ENCODE peak calls at places on chromosomes 3 and 15, in five cellular contexts. H is endothelial cell, F is astrocyte of the spinal cord, B is upper lobe of right lung, P is brain microvascular endothelial cell. Y is an unnamed sample.

GRCh38 chr3:190323241-190323617 is 983 bp upstream of the CLDN1 start:
- DNase-seq in B (no peak), P (no peak), H (no peak), F (no peak), Y (no peak)

GRCh38 chr3:20990896-20991295 is 760.1 kb downstream of the ZNF385D start:
- DNase-seq in F (no peak), B (no peak), H (no peak), P (no peak), Y (no peak)

GRCh38 chr3:69458798-69459197 is 72.9 kb upstream of the FRMD4B start:
- DNase-seq in P (no peak), H (no peak), F (no peak), B (no peak), Y (no peak)

GRCh38 chr3:33644598-33644997 is 73.5 kb downstream of the CLASP2 start:
- DNase-seq in F (no peak), B (no peak), H (no peak), P (no peak), Y (no peak)

GRCh38 chr15:65132841-65133549 is 613 bp downstream of the PDCD7 start:
- DNase-seq in H (peak), B (peak), F (peak), P (peak), Y (peak)

GRCh38 chr3:5245927-5246326 is 58.4 kb downstream of the EDEM1 start:
- DNase-seq in B (no peak), P (no peak), H (no peak), F (no peak), Y (no peak)

GRCh38 chr3:62161306-62161705 is 212.0 kb downstream of the FEZF2 start:
- DNase-seq in B (no peak), P (peak), F (peak), H (no peak), Y (peak)

GRCh38 chr3:167816953-167817352 is 81.4 kb downstream of the SERPINI1 start:
- DNase-seq in F (no peak), H (no peak), B (no peak), P (no peak), Y (no peak)

GRCh38 chr3:78820497-78820896 is 947.3 kb downstream of the ROBO1 start:
- DNase-seq in B (no peak), F (no peak), H (no peak), P (no peak), Y (no peak)

GRCh38 chr3:110710605-110711004 is 361.0 kb upstream of the NECTIN3 start:
- DNase-seq in F (no peak), H (no peak), P (no peak), B (no peak), Y (no peak)

GRCh38 chr3:110708166-110708565 is 363.4 kb upstream of the NECTIN3 start:
- DNase-seq in P (no peak), H (no peak), F (peak), B (no peak), Y (no peak)

GRCh38 chr3:110710156-110710555 is 361.5 kb upstream of the NECTIN3 start:
- DNase-seq in P (no peak), B (no peak), F (no peak), H (no peak), Y (no peak)

GRCh38 chr3:110711851-110712396 is 359.7 kb upstream of the NECTIN3 start:
- DNase-seq in H (no peak), B (no peak), F (peak), P (peak), Y (no peak)

GRCh38 chr3:110711130-110711832 is 360.3 kb upstream of the NECTIN3 start:
- DNase-seq in P (no peak), B (no peak), H (no peak), F (no peak), Y (no peak)
- TF ChIP-seq CTCF in P (no peak), B (no peak), H (no peak), F (no peak), Y (no peak)

GRCh38 chr3:58659051-58659675 is 7.4 kb downstream of the FAM3D start:
- DNase-seq in H (no peak), B (no peak), P (peak), F (peak), Y (peak)
- TF ChIP-seq CTCF in H (no peak), B (no peak), P (peak), F (peak), Y (no peak)

GRCh38 chr3:7632305-7632704 is 771.4 kb downstream of the GRM7 start:
- DNase-seq in B (no peak), F (no peak), H (no peak), P (no peak), Y (no peak)

GRCh38 chr3:7630351-7630911 is 769.5 kb downstream of the GRM7 start:
- DNase-seq in P (no peak), B (no peak), F (no peak), H (no peak), Y (no peak)

GRCh38 chr3:7630925-7631324 is 770.0 kb downstream of the GRM7 start:
- DNase-seq in P (peak), F (peak), B (no peak), H (no peak), Y (no peak)
- TF ChIP-seq CTCF in P (peak), F (peak), B (no peak), H (no peak), Y (no peak)

GRCh38 chr3:189258261-189258660 is 86.5 kb downstream of the TPRG1 start:
- DNase-seq in H (no peak), B (no peak), P (no peak), F (no peak), Y (no peak)
- TF ChIP-seq CTCF in H (no peak), B (peak), P (no peak), F (no peak), Y (no peak)

DNA sequence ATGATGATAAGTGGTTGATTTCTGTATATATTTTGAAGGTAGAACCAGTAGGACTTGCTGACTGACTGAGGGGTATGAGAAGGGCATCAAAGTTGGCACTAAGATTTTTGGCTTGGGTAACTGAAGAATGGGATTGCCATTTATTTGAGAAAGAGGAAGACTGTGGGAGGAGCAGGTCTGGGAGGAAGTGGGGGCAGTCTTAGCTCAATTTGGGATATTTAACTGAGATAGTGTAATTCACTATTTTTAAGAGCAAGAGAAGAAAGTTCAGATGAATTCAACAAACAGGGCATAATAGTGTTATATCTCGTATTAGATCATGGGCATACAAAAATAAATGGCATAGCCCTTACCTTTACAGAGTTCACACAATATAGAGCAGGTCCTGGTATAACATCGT is 1.7 kb downstream of the BUB1B start:
- DNase-seq in B (no peak), F (no peak), H (no peak), P (no peak), Y (no peak)
- TF ChIP-seq CTCF in B (no peak), F (no peak), H (no peak), P (no peak), Y (no peak)

GRCh38 chr15:29612096-29612495 is 210.2 kb downstream of the TJP1 start:
- DNase-seq in P (peak), B (no peak), F (peak), H (peak), Y (peak)

GRCh38 chr15:29612701-29613100 is 209.6 kb downstream of the TJP1 start:
- DNase-seq in H (no peak), F (peak), B (no peak), P (peak), Y (no peak)

GRCh38 chr15:29615791-29616190 is 206.5 kb downstream of the TJP1 start:
- DNase-seq in F (no peak), P (no peak), B (no peak), H (no peak), Y (no peak)

GRCh38 chr15:29616512-29616911 is 205.8 kb downstream of the TJP1 start:
- DNase-seq in P (no peak), F (no peak), B (no peak), H (no peak), Y (no peak)

DNA sequence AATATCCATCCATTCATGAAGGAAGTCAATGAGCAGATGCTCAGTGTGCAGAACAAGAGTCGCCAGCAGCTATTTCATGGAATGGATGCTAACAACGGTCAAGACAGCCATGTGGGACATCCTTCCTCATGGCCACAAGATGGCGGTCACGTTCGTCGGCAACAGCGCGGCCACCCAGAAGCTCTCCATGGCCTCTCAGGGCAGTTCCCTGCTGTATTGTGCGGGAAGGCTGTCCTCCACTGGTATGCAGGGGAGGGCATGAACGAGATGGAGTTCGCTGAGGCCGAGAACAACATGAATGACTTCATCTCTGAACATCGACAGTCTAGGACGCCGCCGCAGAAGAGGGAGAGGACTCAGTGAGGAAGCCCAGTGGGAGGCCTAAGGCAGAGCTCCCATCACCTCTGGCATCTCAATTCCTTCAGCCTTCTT is 208.3 kb downstream of the TJP1 start:
- DNase-seq in B (no peak), F (no peak), H (no peak), P (no peak), Y (no peak)
- TF ChIP-seq CTCF in B (no peak), F (no peak), H (no peak), P (peak), Y (no peak)

DNA sequence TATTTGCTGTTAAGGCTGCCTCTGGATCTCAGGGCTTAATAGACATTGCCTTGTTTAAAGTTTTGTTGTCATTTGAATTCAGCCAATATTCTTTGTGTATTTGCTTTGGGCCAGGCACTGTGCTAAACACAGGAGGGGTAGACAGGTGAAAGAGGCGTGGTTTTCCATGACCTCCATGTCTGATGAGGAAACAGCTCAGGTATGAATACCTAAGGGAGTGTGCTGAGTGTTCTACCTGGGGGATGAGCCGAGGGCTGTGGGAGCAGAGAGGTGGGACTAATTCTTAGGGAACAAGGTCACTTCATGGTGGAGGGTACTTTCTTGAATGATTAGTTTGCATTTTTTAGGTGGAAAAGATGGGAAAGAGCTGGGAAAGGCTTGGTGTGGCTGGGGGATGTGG is 108.2 kb downstream of the THSD4 start:
- DNase-seq in B (no peak), P (no peak), F (no peak), H (no peak), Y (no peak)
- TF ChIP-seq CTCF in B (no peak), P (no peak), F (no peak), H (no peak), Y (no peak)

DNA sequence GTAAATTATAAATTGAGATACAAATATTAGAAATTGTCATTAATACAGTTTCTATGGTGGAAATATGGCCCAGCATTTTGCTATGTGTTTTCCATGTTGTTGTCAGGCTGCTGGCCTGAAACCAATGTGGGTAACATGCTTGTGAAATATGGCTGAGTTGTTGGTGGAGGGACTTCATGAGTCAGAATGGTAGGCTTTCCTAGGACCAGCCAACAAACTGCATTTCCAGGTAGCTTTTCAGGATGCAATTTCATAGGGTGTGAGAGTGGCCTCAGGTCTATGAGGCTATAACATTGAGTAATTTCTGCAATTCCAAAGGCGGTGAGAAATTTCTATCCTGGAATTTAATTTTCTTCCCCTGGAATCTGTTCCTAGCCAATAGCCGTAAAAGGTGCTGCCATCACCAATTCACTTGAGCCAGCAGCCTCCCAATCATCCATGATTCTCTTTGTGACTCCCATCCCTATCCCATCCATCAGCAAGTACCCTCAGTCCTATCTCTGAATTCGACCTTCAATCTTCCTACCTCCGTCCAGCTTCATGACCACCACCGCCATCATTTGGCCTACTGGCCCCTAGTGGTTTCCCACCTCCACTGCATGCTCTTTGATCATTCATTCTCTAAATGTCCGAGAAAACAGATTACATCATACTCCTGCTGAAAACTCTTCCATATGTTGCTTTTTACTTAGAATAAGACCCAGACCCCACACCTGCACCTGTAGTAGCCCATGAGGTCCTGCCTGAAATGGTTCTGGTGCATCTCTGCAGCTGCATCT is 276.6 kb upstream of the CFAP20DC start:
- DNase-seq in H (peak), P (no peak), B (no peak), F (no peak), Y (no peak)
- TF ChIP-seq CTCF in H (peak), P (peak), B (peak), F (peak), Y (no peak)

GRCh38 chr3:76651784-76652183 is 388.1 kb upstream of the ROBO2 start:
- DNase-seq in P (no peak), H (no peak), B (no peak), F (no peak), Y (no peak)
- TF ChIP-seq CTCF in P (no peak), H (no peak), B (no peak), F (no peak), Y (no peak)

Y was measured in foreskin fibroblast.